ENCODE peak calls at places on chromosomes 2 and 18, in five cellular contexts. W is CD8-positive, alpha-beta memory T cell; H is cardiac fibroblast; T is AG04449; S is AG04450. U is an unnamed sample.

GRCh38 chr18:61333746-61334490 is 688 bp downstream of the CDH20 start:
- DNase-seq in W (no peak), H (peak; percentile 22), T (no peak), S (no peak), U (no peak)

GRCh38 chr2:224723606-224724217 is 7.5 kb upstream of the CCDC195 start:
- DNase-seq in W (no peak), H (peak; percentile 6), T (no peak), S (no peak), U (no peak)

GRCh38 chr2:42045389-42045788 is 2.4 kb upstream of the PKDCC start:
- DNase-seq in W (no peak), H (no peak), T (no peak), S (no peak), U (no peak)

GRCh38 chr2:240431276-240431662 is 4.2 kb upstream of the GPC1 start:
- DNase-seq in W (peak; percentile 14), H (no peak), T (no peak), S (no peak), U (no peak)

GRCh38 chr2:47058061-47058931 is 96.8 kb downstream of the STPG4 start:
- DNase-seq in W (no peak), H (peak; percentile 75), T (no peak), S (no peak), U (peak; percentile 61)

GRCh38 chr2:66443977-66444855 is 9.3 kb downstream of the MEIS1 start:
- DNase-seq in W (no peak), H (peak; percentile 27), T (no peak), S (no peak), U (no peak)

GRCh38 chr2:88737385-88737784 is 45.9 kb downstream of the RPIA start:
- DNase-seq in W (no peak), H (peak; percentile 87), T (no peak), S (no peak), U (no peak)

GRCh38 chr2:171702781-171703556 is 15.7 kb downstream of the DYNC1I2 start:
- DNase-seq in W (no peak), H (peak; percentile 35), T (no peak), S (no peak), U (no peak)

GRCh38 chr2:172734711-172735645 is 667 bp upstream of the RAPGEF4 start:
- DNase-seq in W (no peak), H (no peak), T (no peak), S (no peak), U (no peak)

GRCh38 chr2:189409136-189409535 is 32.1 kb upstream of the WDR75 start:
- DNase-seq in W (no peak), H (peak; percentile 50), T (no peak), S (no peak), U (no peak)

GRCh38 chr2:218516614-218517013 is 51.5 kb downstream of the USP37 start:
- DNase-seq in W (no peak), H (peak; percentile 40), T (no peak), S (no peak), U (no peak)

GRCh38 chr2:66585616-66586015 is 150.7 kb downstream of the MEIS1 start:
- DNase-seq in W (no peak), H (no peak), T (no peak), S (no peak), U (no peak)

GRCh38 chr18:74336656-74337055 is 21.0 kb downstream of the C18orf63 start:
- DNase-seq in W (no peak), H (no peak), T (no peak), S (no peak), U (no peak)

GRCh38 chr2:128732976-128733431 is 414.3 kb upstream of the HS6ST1 start:
- DNase-seq in W (no peak), H (peak; percentile 97), T (peak; percentile 76), S (peak; percentile 84), U (peak; percentile 97)

GRCh38 chr18:67514901-67515540 is 1.5 kb downstream of the DSEL start:
- DNase-seq in W (no peak), H (peak; percentile 47), T (no peak), S (no peak), U (no peak)

GRCh38 chr2:173062806-173063205 is 12.8 kb upstream of the MAP3K20 start:
- DNase-seq in W (no peak), H (no peak), T (no peak), S (no peak), U (no peak)

GRCh38 chr18:12092398-12093229 is 1.0 kb upstream of the ANKRD62 start:
- DNase-seq in W (no peak), H (no peak), T (no peak), S (no peak), U (no peak)

GRCh38 chr2:1607971-1608688 is 136.2 kb downstream of the PXDN start:
- DNase-seq in W (no peak), H (peak; percentile 62), T (no peak), S (no peak), U (no peak)

GRCh38 chr2:45813003-45813601 is 161.6 kb downstream of the PRKCE start:
- DNase-seq in W (no peak), H (peak; percentile 15), T (no peak), S (no peak), U (no peak)

GRCh38 chr2:172380436-172381274 is 46.7 kb upstream of the ITGA6 start:
- DNase-seq in W (no peak), H (no peak), T (no peak), S (no peak), U (no peak)

GRCh38 chr2:101188683-101189405 is 37.7 kb upstream of the TBC1D8 start:
- DNase-seq in W (no peak), H (peak; percentile 58), T (no peak), S (no peak), U (no peak)

GRCh38 chr2:240964854-240965295 is 33.5 kb upstream of the SNED1 start:
- DNase-seq in W (peak; percentile 31), H (no peak), T (no peak), S (no peak), U (no peak)

GRCh38 chr2:118945921-118946320 is 3.9 kb downstream of the MARCO start:
- DNase-seq in W (no peak), H (no peak), T (no peak), S (no peak), U (no peak)

DNA sequence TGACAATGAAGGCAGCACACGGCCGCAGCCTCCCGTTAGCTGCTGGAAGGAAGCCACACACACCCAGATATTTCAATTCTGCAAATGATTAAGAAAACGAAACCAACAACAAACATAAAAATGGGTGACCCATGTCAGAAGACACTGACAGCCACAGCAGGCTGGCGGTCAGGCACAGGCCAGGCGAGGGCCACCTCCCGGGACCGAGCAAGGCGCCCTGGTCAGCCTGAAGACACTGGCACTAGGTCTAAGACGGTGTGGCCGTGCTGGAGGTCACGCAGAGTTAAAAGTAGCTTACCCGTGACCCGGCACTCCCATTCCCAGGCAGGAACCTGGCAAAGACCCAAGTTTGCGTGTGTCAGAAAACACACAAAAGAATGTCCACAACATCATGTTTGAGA is 81.6 kb downstream of the HDAC4 start:
- DNase-seq in W (peak; percentile 39), H (peak; percentile 48), T (no peak), S (no peak), U (no peak)
- H3K4me3 ChIP-seq in W (peak overlapping the region; percentile 25), H (peak overlapping the region; percentile 24), T (no peak overlapping the region), S (no peak overlapping the region), U (peak overlapping the region; percentile 17)

GRCh38 chr2:127118467-127118866 is 11.5 kb upstream of the BIN1 start:
- DNase-seq in W (no peak), H (no peak), T (no peak), S (no peak), U (no peak)
- H3K4me3 ChIP-seq in W (no peak overlapping the region), H (no peak overlapping the region), T (no peak overlapping the region), S (no peak overlapping the region), U (no peak overlapping the region)

GRCh38 chr2:50648031-50648430 is 383.9 kb downstream of the NRXN1 start:
- DNase-seq in W (no peak), H (no peak), T (no peak), S (no peak), U (no peak)

GRCh38 chr2:50649626-50650397 is 382.1 kb downstream of the NRXN1 start:
- DNase-seq in W (no peak), H (peak; percentile 5), T (no peak), S (peak; percentile 8), U (peak; percentile 6)

GRCh38 chr2:50645346-50645745 is 386.6 kb downstream of the NRXN1 start:
- DNase-seq in W (no peak), H (no peak), T (no peak), S (no peak), U (no peak)

GRCh38 chr2:50650398-50650810 is 381.5 kb downstream of the NRXN1 start:
- DNase-seq in W (no peak), H (no peak), T (no peak), S (no peak), U (no peak)
- H3K4me3 ChIP-seq in W (no peak overlapping the region), H (no peak overlapping the region), T (no peak overlapping the region), S (no peak overlapping the region), U (no peak overlapping the region)

DNA sequence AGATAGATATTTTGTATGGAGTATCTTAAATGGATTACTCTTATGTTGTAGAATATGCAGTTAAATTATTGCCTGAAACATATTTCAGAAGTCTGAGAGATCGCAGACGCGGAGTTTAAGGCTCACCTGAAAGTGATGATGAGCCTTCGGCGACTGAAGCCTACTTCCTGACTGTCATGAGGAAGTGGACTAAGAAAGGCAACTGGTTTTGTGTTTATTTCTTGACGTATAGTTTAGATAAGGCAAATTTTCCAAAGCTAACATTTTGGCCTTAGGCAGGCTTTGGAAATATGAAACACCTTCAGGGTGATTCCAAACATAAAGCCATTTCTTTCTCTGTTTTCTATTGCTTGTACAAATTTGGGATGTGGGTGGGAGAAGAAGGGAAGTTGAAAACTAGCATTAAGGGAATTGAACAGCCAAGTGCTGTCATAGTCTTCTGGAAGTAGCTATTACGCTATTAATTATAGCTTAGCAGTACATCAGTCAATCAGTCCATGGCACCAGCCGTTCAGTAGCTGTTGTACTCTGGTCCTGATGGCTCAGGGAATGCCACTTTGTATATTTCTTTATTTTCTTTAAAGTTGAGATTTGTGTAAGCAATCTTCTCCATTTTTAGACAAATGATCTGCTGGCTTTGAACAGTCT is 1.5 kb downstream of the GRHL1 start:
- DNase-seq in W (no peak), H (no peak), T (no peak), S (no peak), U (no peak)
- H3K4me3 ChIP-seq in W (no peak overlapping the region), H (no peak overlapping the region), T (no peak overlapping the region), S (no peak overlapping the region), U (no peak overlapping the region)

GRCh38 chr18:31931163-31931885 is 11.6 kb downstream of the TRAPPC8 start:
- DNase-seq in W (no peak), H (peak; percentile 56), T (no peak), S (no peak), U (no peak)
- H3K4me3 ChIP-seq in W (no peak overlapping the region), H (no peak overlapping the region), T (no peak overlapping the region), S (no peak overlapping the region), U (no peak overlapping the region)

DNA sequence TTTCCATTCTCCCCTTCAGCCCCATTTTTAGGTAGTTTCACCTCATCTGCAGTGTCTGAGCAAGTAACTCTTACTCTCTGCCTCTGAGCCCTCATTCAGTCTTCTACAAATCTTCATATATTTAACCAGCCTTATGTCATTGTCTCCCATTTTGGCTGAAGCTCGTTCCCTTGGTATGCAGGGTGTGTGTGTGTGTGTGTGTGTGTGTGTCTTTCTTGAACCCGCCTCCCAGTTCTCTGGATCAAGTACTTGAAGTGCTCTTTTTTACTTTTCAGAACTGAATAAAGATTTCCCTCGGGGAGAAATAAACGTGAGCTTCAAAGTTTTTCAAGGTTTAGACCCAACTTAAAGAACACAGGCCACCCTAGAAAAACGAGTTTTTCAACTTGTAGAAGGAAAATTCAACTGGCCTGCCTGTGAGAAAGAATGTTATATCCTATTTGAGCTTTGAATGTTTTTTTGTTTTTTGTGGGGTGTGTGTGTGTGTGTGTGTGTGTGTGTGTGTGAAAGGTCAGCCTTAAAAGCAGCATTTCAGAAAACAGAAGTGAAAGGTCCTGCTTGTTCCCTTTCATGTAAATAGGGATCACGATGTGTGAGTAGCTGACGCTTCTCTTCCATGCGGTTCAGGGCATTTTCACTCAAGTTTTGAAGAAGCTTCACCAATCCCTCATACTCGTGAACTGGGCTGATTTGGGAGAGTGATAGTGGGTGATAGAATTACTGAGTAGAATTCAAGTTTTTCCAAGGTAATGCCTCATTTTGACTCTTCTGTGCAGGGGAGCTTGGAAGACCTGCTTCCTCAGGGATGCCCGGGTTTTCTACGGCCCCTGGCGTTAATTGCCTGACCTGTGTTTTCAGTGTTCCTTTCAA is 50.6 kb upstream of the EML6 start:
- DNase-seq in W (no peak), H (peak; percentile 49), T (no peak), S (no peak), U (no peak)
- H3K4me3 ChIP-seq in W (no peak overlapping the region), H (no peak overlapping the region), T (no peak overlapping the region), S (no peak overlapping the region), U (no peak overlapping the region)

U was measured in skeletal muscle cell.